ENCODE peak calls at places on chromosome 13, in five cellular contexts. P is suprapubic skin; M is neural crest cell; A is Calu3; S is activated CD8-positive, alpha-beta T cell treated with anti-CD3 and anti-CD28 coated beads for 36 hours. W is an unnamed sample.

GRCh38 chr13:20819715-20820114 is 46.0 kb upstream of the EEF1AKMT1 start:
- DNase-seq in A (no peak), P (no peak), S (peak; percentile 7), M (no peak), W (no peak)

GRCh38 chr13:99144306-99144705 is 56.3 kb upstream of the UBAC2 start:
- DNase-seq in P (no peak), M (no peak), S (no peak), A (no peak), W (no peak)

GRCh38 chr13:75139291-75139690 is 342.7 kb downstream of the TBC1D4 start:
- DNase-seq in A (no peak), S (no peak), M (no peak), P (no peak), W (no peak)

GRCh38 chr13:47650221-47650620 is 350.9 kb downstream of the SUCLA2 start:
- DNase-seq in P (no peak), A (no peak), S (no peak), M (no peak), W (no peak)

GRCh38 chr13:45412274-45413049 is 5.7 kb downstream of the SLC25A30 start:
- DNase-seq in M (no peak), A (no peak), S (no peak), P (no peak), W (no peak)

GRCh38 chr13:113489549-113490495 is 689 bp downstream of the DCUN1D2 start:
- DNase-seq in P (peak; percentile 79), S (peak; percentile 57), M (peak; percentile 28), A (peak; percentile 1), W (peak; percentile 51)

GRCh38 chr13:33250594-33250993 is 35.0 kb downstream of the STARD13 start:
- DNase-seq in A (no peak), P (no peak), S (no peak), M (no peak), W (no peak)

GRCh38 chr13:97018029-97018819 is 23.9 kb upstream of the OXGR1 start:
- DNase-seq in A (no peak), P (no peak), M (peak; percentile 23), S (peak; percentile 47), W (peak; percentile 28)

GRCh38 chr13:110301606-110302131 is 5.3 kb downstream of the COL4A1 start:
- DNase-seq in P (no peak), S (no peak), M (no peak), A (no peak), W (no peak)

GRCh38 chr13:23750383-23751121 is 138.6 kb downstream of the MIPEP start:
- DNase-seq in M (no peak), S (peak; percentile 5), P (no peak), A (no peak), W (no peak)

GRCh38 chr13:33945477-33945876 is 127.5 kb downstream of the RFC3 start:
- DNase-seq in M (no peak), S (no peak), P (no peak), A (no peak), W (no peak)

GRCh38 chr13:101711307-101712025 is 259.0 kb downstream of the ITGBL1 start:
- DNase-seq in M (no peak), A (no peak), S (no peak), P (no peak), W (no peak)

GRCh38 chr13:73633817-73634449 is 500.3 kb downstream of the KLF12 start:
- DNase-seq in P (no peak), S (no peak), M (no peak), A (no peak), W (no peak)

GRCh38 chr13:82719987-82720386 is 1162.3 kb downstream of the SLITRK1 start:
- DNase-seq in A (no peak), M (no peak), P (no peak), S (no peak), W (no peak)

GRCh38 chr13:47215741-47216140 is 318.9 kb upstream of the HTR2A start:
- DNase-seq in M (no peak), S (no peak), P (no peak), A (peak; percentile 8), W (peak; percentile 11)

GRCh38 chr13:93151277-93151676 is 75.3 kb upstream of the GPC6 start:
- DNase-seq in P (no peak), A (no peak), S (no peak), M (no peak), W (no peak)

GRCh38 chr13:80740076-80740475 is 399.1 kb upstream of the SPRY2 start:
- DNase-seq in S (no peak), M (no peak), A (no peak), P (no peak), W (no peak)

GRCh38 chr13:47005761-47006414 is 109.0 kb upstream of the HTR2A start:
- DNase-seq in S (no peak), P (no peak), A (no peak), M (no peak), W (no peak)

GRCh38 chr13:104385409-104385808 is 1319.2 kb upstream of the SLC10A2 start:
- DNase-seq in M (no peak), P (no peak), S (no peak), A (no peak), W (no peak)

GRCh38 chr13:101579291-101579802 is 126.9 kb downstream of the ITGBL1 start:
- DNase-seq in A (peak; percentile 1), P (no peak), M (no peak), S (no peak), W (peak; percentile 17)

GRCh38 chr13:94479559-94480095 is at the start of gene DCT:
- DNase-seq in M (no peak), S (no peak), P (no peak), A (no peak), W (no peak)

GRCh38 chr13:106083620-106084350 is 451.7 kb downstream of the EFNB2 start:
- DNase-seq in M (no peak), P (no peak), A (peak; percentile 34), S (peak; percentile 41), W (no peak)

GRCh38 chr13:99386911-99387788 is 80.0 kb upstream of the GPR183 start:
- DNase-seq in A (peak; percentile 16), P (no peak), M (peak; percentile 39), S (peak; percentile 92), W (peak; percentile 45)

GRCh38 chr13:44904982-44905381 is 84.3 kb downstream of the NUFIP1 start:
- DNase-seq in M (no peak), P (peak; percentile 82), S (no peak), A (no peak), W (no peak)

GRCh38 chr13:46751811-46752635 is 44.9 kb downstream of the ESD start:
- DNase-seq in M (no peak), A (no peak), S (peak; percentile 81), P (no peak), W (no peak)

GRCh38 chr13:39612023-39612637 is 9.1 kb upstream of the LHFPL6 start:
- DNase-seq in A (peak; percentile 57), S (peak; percentile 78), P (peak; percentile 77), M (peak; percentile 71), W (peak; percentile 57)

GRCh38 chr13:39618546-39618945 is 15.6 kb upstream of the LHFPL6 start:
- DNase-seq in M (no peak), S (no peak), P (no peak), A (no peak), W (no peak)

GRCh38 chr13:39616087-39616694 is 13.2 kb upstream of the LHFPL6 start:
- DNase-seq in A (peak; percentile 29), S (peak; percentile 50), P (no peak), M (peak; percentile 54), W (peak; percentile 28)
- TF ChIP-seq CTCF in A (peak; percentile 38), S (peak; percentile 92), P (peak; percentile 83), M (peak; percentile 94), W (peak; percentile 56)

DNA sequence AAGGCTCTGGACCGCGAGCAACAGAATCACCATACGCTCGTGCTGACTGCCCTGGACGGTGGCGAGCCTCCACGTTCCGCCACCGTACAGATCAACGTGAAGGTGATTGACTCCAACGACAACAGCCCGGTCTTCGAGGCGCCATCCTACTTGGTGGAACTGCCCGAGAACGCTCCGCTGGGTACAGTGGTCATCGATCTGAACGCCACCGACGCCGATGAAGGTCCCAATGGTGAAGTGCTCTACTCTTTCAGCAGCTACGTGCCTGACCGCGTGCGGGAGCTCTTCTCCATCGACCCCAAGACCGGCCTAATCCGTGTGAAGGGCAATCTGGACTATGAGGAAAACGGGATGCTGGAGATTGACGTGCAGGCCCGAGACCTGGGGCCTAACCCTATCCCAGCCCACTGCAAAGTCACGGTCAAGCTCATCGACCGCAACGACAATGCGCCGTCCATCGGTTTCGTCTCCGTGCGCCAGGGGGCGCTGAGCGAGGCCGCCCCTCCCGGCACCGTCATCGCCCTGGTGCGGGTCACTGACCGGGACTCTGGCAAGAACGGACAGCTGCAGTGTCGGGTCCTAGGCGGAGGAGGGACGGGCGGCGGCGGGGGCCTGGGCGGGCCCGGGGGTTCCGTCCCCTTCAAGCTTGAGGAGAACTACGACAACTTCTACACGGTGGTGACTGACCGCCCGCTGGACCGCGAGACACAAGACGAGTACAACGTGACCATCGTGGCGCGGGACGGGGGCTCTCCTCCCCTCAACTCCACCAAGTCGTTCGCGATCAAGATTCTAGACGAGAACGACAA is 1.8 kb downstream of the PCDH17 start:
- DNase-seq in M (peak; percentile 56), P (peak; percentile 56), S (peak; percentile 1), A (no peak), W (peak; percentile 90)
- TF ChIP-seq CTCF in M (peak; percentile 62), P (peak; percentile 27), S (no peak), A (no peak), W (peak; percentile 86)

GRCh38 chr13:28268800-28269223 is 130.5 kb downstream of the PAN3 start:
- DNase-seq in P (no peak), S (no peak), A (no peak), M (no peak), W (no peak)

DNA sequence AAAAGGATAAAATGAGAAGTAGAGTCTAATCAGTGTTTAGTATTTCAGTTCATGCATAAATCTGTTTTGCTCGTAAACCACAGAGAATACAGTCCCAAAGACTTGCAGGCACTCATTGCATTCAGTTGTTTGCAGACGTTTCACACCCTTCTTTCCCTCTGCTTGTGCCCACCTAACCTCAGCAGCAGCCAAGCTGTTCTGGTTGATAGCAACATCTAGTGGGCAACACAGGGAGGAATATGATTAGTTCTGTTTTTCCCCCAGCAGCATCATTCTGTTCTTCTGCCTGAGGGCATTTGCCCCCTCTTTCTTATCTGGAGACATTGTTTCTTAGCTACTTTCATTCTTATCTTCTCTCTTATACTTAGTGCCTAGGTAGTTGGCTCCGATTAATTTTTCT is 135.6 kb downstream of the PAN3 start:
- DNase-seq in M (no peak), A (no peak), S (no peak), P (no peak), W (no peak)
- TF ChIP-seq CTCF in M (no peak), A (no peak), S (no peak), P (no peak), W (no peak)

DNA sequence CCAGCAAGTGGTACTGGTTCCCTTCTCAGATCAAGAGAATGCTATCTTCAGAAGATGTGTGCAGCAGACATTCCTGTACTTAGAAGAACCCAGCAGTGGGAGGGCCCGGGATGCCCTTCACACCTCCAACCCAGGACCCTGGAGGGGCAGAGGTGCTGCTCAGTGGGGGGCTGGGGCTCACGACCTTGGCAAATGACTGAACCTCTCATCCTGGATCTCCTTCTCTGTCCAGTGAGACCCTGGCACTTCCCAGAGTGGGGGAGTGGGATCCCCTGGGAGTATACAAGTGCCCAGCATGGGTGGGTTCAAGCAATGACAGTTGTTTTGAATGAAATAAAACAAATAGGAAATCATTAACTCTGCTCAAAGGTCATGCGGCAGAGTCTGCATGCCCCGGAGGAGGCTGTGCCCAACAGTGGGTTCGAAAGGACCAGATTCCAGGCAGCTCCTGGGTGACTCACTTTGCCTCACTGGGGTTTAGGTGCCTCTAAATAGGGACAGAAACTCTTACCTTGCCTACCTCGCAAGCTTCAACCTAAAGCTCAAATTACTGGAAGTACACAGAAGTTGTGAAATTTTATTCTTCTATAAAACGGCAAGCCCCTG is 26.9 kb downstream of the GGACT start:
- DNase-seq in P (no peak), M (no peak), A (no peak), S (no peak), W (no peak)
- TF ChIP-seq CTCF in P (no peak), M (no peak), A (no peak), S (no peak), W (no peak)

GRCh38 chr13:53405616-53406015 is 377.0 kb downstream of the OLFM4 start:
- DNase-seq in S (no peak), M (peak; percentile 19), P (no peak), A (no peak), W (peak; percentile 34)
- TF ChIP-seq CTCF in S (no peak), M (peak; percentile 25), P (no peak), A (no peak), W (no peak)

W was measured in glutamatergic neuron.